ENCODE peak calls at places on chromosomes 2 and 18, in six cellular contexts. Y is SK-N-MC, G is hepatocyte, F is PC-3, E is cardiac muscle cell, J is K562. A is an unnamed sample. For H3K9me3, the result is how much of the 10 kb centered on the place peaks cover.

GRCh38 chr2:127128508-127128907 is 21.6 kb upstream of the BIN1 start:
- DNase-seq in Y (no peak), G (peak), F (no peak), E (no peak), J (no peak), A (peak)

GRCh38 chr2:30948857-30949256 is 141.6 kb upstream of the CAPN13 start:
- DNase-seq in Y (no peak), G (no peak), F (no peak), E (no peak), J (no peak), A (no peak)

GRCh38 chr2:140786585-140786984 is 1344.2 kb downstream of the LRP1B start:
- DNase-seq in Y (no peak), G (no peak), F (no peak), E (no peak), J (no peak), A (no peak)

GRCh38 chr2:105396254-105397024 is 2.4 kb downstream of the FHL2 start:
- DNase-seq in Y (no peak), G (peak), F (peak), E (peak), J (peak), A (no peak)

GRCh38 chr2:15993232-15993610 is 52.9 kb downstream of the MYCN start:
- DNase-seq in Y (no peak), G (no peak), F (no peak), E (no peak), J (no peak), A (peak)

GRCh38 chr2:96098900-96099590 is 17.3 kb downstream of the ADRA2B start:
- DNase-seq in Y (no peak), G (no peak), F (no peak), E (no peak), J (no peak), A (no peak)

GRCh38 chr2:157620956-157621355 is 7.7 kb downstream of the ACVR1C start:
- DNase-seq in Y (no peak), G (no peak), F (no peak), E (no peak), J (no peak), A (no peak)

GRCh38 chr2:10329880-10330699 is 27.4 kb downstream of the HPCAL1 start:
- DNase-seq in Y (no peak), G (peak), F (peak), E (peak), J (no peak), A (peak)

GRCh38 chr2:101818531-101819451 is 121.3 kb downstream of the MAP4K4 start:
- DNase-seq in Y (no peak), G (no peak), F (peak), E (peak), J (no peak), A (no peak)

GRCh38 chr2:58427572-58428285 is 186.6 kb upstream of the FANCL start:
- DNase-seq in Y (peak), G (peak), F (no peak), E (peak), J (peak), A (peak)

GRCh38 chr2:65549262-65550036 is 117.0 kb upstream of the SPRED2 start:
- DNase-seq in Y (no peak), G (no peak), F (no peak), E (no peak), J (no peak), A (no peak)

GRCh38 chr2:187862715-187863114 is 308.5 kb upstream of the TFPI start:
- DNase-seq in Y (no peak), G (no peak), F (no peak), E (no peak), J (no peak), A (no peak)

GRCh38 chr2:142234701-142235100 is 103.9 kb upstream of the LRP1B start:
- DNase-seq in Y (no peak), G (no peak), F (no peak), E (no peak), J (no peak), A (no peak)

GRCh38 chr2:121698318-121698930 is 38.3 kb downstream of the NIFK start:
- DNase-seq in Y (no peak), G (no peak), F (no peak), E (no peak), J (no peak), A (no peak)

GRCh38 chr2:12806535-12806934 is 89.8 kb downstream of the TRIB2 start:
- DNase-seq in Y (no peak), G (no peak), F (no peak), E (no peak), J (no peak), A (no peak)

GRCh38 chr2:153495725-153496124 is 17.2 kb upstream of the RPRM start:
- DNase-seq in Y (no peak), G (no peak), F (no peak), E (no peak), J (no peak), A (no peak)

GRCh38 chr2:122001441-122001874 is 246.0 kb downstream of the TSN start:
- DNase-seq in Y (no peak), G (no peak), F (no peak), E (no peak), J (no peak), A (no peak)

GRCh38 chr2:239377591-239377990 is 23.2 kb downstream of the HDAC4 start:
- DNase-seq in Y (no peak), G (no peak), F (no peak), E (no peak), J (no peak), A (no peak)

GRCh38 chr2:205776139-205776538 is 93.8 kb downstream of the NRP2 start:
- DNase-seq in Y (no peak), G (peak), F (peak), E (peak), J (peak), A (peak)

GRCh38 chr2:165067958-165068612 is 112.8 kb upstream of the SLC38A11 start:
- DNase-seq in Y (peak), G (peak), F (peak), E (peak), J (peak), A (peak)

GRCh38 chr2:237156131-237156856 is 70.6 kb downstream of the COPS8 start:
- DNase-seq in Y (no peak), G (peak), F (no peak), E (peak), J (no peak), A (no peak)

GRCh38 chr2:207600211-207600610 is 25.0 kb downstream of the METTL21A start:
- DNase-seq in Y (no peak), G (no peak), F (no peak), E (peak), J (no peak), A (no peak)

GRCh38 chr2:184769686-184770085 is 171.4 kb downstream of the ZNF804A start:
- DNase-seq in Y (no peak), G (no peak), F (no peak), E (peak), J (no peak), A (no peak)

GRCh38 chr2:100893753-100894530 is 74.0 kb downstream of the NPAS2 start:
- DNase-seq in Y (no peak), G (no peak), F (peak), E (no peak), J (peak), A (no peak)

GRCh38 chr2:231710751-231711676 is 2.7 kb downstream of the PTMA start:
- DNase-seq in Y (no peak), G (peak), F (no peak), E (peak), J (peak), A (no peak)

GRCh38 chr2:11669454-11670291 is at the start of gene NTSR2:
- DNase-seq in Y (no peak), G (peak), F (no peak), E (peak), J (peak), A (peak)

GRCh38 chr2:86552889-86553288 is 10.4 kb downstream of the CHMP3 start:
- DNase-seq in Y (no peak), G (no peak), F (no peak), E (no peak), J (no peak), A (no peak)

GRCh38 chr2:109663721-109664120 is 49.6 kb downstream of the SOWAHC start:
- DNase-seq in Y (no peak), G (no peak), F (peak), E (peak), J (no peak), A (no peak)

GRCh38 chr2:190574169-190574568 is 39.6 kb upstream of the NEMP2 start:
- DNase-seq in Y (no peak), G (no peak), F (peak), E (peak), J (no peak), A (no peak)

GRCh38 chr2:43388371-43388770 is 162.0 kb upstream of the ZFP36L2 start:
- DNase-seq in Y (no peak), G (no peak), F (no peak), E (no peak), J (no peak), A (no peak)

GRCh38 chr2:10716581-10716980 is 4.8 kb upstream of the ATP6V1C2 start:
- DNase-seq in Y (no peak), G (no peak), F (no peak), E (no peak), J (no peak), A (peak)

GRCh38 chr2:86790134-86790827 is 432 bp downstream of the CD8A start:
- DNase-seq in Y (no peak), G (peak), F (no peak), E (no peak), J (no peak), A (no peak)

GRCh38 chr2:23394700-23395099 is 9.7 kb downstream of the KLHL29 start:
- DNase-seq in Y (no peak), G (no peak), F (no peak), E (no peak), J (no peak), A (no peak)

DNA sequence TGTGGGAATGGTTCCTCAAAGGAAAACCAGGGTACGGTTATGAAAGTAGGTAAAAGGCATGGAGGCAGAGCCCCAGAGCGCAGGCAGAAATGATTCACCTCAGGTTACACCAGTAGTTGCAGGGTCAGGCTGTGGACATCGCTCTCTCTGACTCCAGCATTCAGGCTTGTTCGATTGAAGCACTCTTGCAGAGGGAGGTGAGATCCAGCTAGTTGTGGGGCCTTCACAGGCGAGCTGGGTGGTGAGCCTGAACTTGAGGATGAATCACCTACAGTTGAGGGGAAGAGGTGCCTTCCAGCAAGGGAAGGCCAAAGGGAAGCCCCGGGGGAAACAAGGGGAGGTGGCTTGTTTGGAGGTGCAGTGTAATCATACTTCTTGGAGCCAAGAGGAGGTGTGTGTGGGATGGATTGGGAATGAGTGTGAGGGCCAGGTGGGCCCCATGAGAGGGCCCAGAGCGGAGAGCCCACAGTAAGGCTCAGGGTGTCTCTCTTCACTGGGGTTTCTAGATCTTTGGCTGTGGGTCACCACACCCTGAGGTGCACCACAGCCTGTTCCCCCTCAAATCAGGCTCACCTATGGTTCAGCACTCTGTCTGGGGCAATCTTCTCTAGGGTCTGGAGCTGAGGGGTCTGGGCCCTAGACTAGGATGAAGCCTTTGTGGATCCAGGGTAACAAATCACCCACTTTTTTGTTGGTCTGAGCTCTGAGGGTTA is 48.5 kb upstream of the MCFD2 start:
- DNase-seq in Y (no peak), G (no peak), F (peak), E (peak), J (no peak), A (no peak)
- H3K27ac ChIP-seq in Y (no peak), G (no peak), F (peak), E (no peak), J (no peak), A (no peak)

GRCh38 chr2:1736997-1737480 is 7.3 kb downstream of the PXDN start:
- DNase-seq in Y (no peak), G (no peak), F (peak), E (peak), J (no peak), A (peak)
- H3K4me3 ChIP-seq in Y (no peak), G (no peak), F (peak), E (no peak), J (no peak), A (no peak)

GRCh38 chr2:67076265-67076664 is 320.9 kb upstream of the ETAA1 start:
- DNase-seq in Y (no peak), G (no peak), F (no peak), E (no peak), J (no peak), A (no peak)
- H3K9me3 ChIP-seq in Y (under half), G (under half), F (under half), E (under half), J (under half), A (under half)

GRCh38 chr2:38013158-38013752 is 62.7 kb downstream of the CYP1B1 start:
- DNase-seq in Y (no peak), G (no peak), F (peak), E (peak), J (no peak), A (no peak)
- H3K27ac ChIP-seq in Y (no peak), G (no peak), F (peak), E (no peak), J (no peak), A (no peak)

DNA sequence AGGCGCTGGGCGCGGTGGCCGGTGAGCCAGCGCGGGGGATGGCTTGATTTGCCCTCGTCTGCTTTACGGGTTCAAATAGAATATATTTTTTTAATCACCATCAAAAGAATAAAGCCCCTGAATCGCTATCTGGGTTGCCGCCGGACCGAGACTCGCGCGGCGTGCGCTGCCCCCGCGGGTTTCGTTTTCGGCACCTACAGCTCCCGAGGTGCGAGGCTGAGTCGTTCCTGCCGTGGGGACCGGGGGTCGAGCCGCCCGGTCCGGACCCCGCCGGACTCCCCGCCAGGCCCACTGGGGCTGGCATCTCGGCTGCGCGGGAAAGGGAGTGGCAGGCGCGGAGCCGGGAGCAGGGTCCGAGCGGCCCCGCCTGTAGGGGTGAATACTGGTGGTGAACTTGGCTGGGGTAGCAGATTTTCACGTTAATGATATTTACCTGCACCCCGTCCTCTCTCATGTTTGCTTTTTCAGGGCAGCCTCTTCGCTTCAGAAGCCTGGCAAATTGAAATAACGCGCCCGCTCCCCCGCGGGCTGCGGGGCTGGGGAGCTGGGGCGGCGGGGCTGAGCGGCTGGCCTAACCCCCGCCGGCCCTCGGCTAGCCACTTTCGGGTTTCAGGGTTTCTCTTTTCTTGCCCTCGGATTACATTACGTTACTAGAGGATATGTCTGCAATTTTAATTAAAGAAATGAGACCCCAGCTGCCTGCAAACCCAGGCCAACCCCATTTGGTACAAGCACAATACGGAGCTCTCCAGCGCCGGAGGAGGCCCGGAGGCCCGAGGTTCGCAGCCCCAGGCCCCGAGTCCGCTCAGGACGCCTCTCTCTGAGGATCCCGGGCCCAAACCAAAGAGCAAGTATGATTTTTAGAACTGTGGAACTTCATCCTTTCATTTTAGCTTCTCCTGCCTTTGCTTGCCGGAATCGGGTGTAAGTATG is 1.7 kb upstream of the CELF4 start:
- DNase-seq in Y (no peak), G (no peak), F (no peak), E (no peak), J (no peak), A (no peak)
- H3K4me3 ChIP-seq in Y (no peak), G (peak), F (no peak), E (peak), J (no peak), A (peak)

DNA sequence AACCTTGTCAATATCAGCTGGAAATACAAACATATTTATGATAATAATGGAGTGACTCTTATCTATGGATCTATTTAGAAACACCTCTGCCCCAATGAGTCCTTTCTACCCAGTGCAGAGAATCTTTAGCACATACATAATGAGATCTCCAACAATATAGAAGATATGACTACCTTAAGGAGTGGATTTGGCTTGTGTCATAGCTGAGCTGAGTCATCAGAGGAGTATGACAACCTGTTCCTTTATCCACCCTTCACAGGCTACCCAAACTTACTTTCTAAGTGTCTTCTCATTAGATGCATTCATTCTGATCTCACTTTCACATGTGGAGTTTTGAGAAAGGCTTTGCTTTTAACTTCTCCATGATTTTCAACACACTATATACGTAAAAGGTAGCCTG is 1218.9 kb downstream of the DSC3 start:
- DNase-seq in Y (no peak), G (no peak), F (peak), E (no peak), J (no peak), A (no peak)
- H3K9me3 ChIP-seq in Y (under half), G (under half), F (under half), E (under half), J (under half), A (under half)

GRCh38 chr18:46590103-46590502 is 66.9 kb downstream of the LOXHD1 start:
- DNase-seq in Y (no peak), G (no peak), F (no peak), E (no peak), J (no peak), A (no peak)

GRCh38 chr18:46587568-46587967 is 69.5 kb downstream of the LOXHD1 start:
- DNase-seq in Y (no peak), G (no peak), F (no peak), E (no peak), J (no peak), A (no peak)

GRCh38 chr18:46583711-46584110 is 73.3 kb downstream of the LOXHD1 start:
- DNase-seq in Y (no peak), G (no peak), F (no peak), E (no peak), J (no peak), A (no peak)

GRCh38 chr18:46591821-46592391 is 65.1 kb downstream of the LOXHD1 start:
- DNase-seq in Y (no peak), G (no peak), F (no peak), E (no peak), J (peak), A (peak)

DNA sequence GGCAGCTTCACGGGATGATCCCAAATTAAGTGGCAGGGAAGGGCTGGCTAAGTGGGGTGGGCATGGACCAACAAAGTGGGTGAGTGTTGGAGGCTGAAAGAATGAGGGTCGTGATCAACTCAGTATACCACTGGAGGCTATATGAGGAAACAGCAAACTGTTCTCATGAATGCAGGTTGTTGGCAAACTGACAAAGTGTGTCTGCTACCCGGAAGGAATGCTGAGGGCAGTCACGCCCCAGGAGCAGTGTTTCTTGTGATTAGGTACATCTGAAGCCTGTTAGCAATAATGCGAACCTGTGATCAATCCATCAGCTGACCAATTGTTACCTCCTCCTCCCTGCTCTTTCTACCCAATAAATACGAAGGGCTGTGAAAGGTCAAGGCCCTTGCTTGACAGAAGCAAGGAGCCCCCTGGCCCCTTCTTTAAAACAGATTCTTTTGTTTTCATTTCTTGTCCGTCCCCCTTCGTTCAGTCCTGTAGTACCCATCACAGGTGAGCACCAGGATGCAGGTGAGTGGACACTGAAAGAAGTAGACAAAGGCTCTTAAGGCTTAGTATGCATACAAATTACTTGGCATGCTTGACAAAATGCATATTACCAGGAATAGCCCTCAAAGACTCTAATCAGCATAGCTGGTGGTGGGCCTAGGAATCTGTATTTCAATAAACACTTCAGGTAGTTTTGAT is 67.9 kb downstream of the LOXHD1 start:
- DNase-seq in Y (no peak), G (no peak), F (no peak), E (no peak), J (no peak), A (no peak)
- H3K27ac ChIP-seq in Y (no peak), G (no peak), F (no peak), E (no peak), J (no peak), A (no peak)

DNA sequence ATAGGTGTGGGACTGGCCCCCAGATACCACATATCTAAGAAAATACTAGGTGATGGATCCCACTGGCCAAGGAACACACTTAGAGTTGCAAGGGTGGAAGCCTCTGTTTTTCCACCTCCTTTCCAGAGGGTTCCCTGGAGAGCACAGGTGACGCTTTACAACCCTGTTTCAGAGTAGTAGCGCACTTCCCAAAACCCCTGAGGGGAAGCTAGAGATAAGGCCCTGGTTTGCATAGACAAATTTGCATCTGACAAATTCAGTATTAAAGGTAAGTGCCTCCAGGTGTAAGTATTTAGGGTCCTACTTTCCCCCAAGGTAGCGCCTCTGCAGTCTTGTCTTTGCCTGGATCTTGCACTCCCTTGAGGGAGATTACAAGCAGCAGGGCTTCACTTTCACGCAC is 474 bp upstream of the CERKL start:
- DNase-seq in Y (no peak), G (no peak), F (no peak), E (no peak), J (no peak), A (no peak)
- H3K4me3 ChIP-seq in Y (no peak), G (peak), F (peak), E (peak), J (no peak), A (peak)

A was measured in WERI-Rb-1.